ENCODE peak calls at places on chromosomes 13 and 19, in ten cellular contexts. W is smooth muscle cell of the brain vasculature; G is stimulated activated naive B cell treated with anti-CD40 and anti-IgM and Interleukin-4, amounts not matched to agents 10 μg/mL and 1 μg/mL and 100 μg/mL, for 72 hours; M is stimulated activated CD4-positive, alpha-beta T cell treated with anti-CD3 and anti-CD28 coated beads, Interleukin-2, amount 100 ng/mL, for 24 hours; H is RWPE1; F is GM12878; V is left kidney; A is GM18507; Q is Panc1; X is GM10248. J is an unnamed sample.
A peak's percentile ranks its signal among the peaks of the same experiment; 100 is the strongest.

GRCh38 chr13:27635256-27635655 is 13.6 kb downstream of the POLR1D start:
- DNase-seq in X (no peak), M (no peak), V (no peak), A (no peak), Q (no peak), H (no peak), F (no peak), G (no peak), W (no peak), J (no peak)

GRCh38 chr19:6292006-6292405 is 12.2 kb upstream of the MLLT1 start:
- DNase-seq in V (no peak), X (no peak), A (no peak), Q (no peak), M (no peak), H (no peak), W (no peak), F (no peak), G (no peak), J (no peak)

GRCh38 chr13:43648733-43649132 is 138.0 kb downstream of the ENOX1 start:
- DNase-seq in M (no peak), A (no peak), W (no peak), V (no peak), Q (no peak), F (no peak), G (no peak), X (no peak), H (no peak), J (no peak)

GRCh38 chr19:43634877-43635560 is 4.6 kb downstream of the CADM4 start:
- DNase-seq in M (no peak), G (no peak), A (no peak), W (no peak), X (no peak), F (no peak), V (peak; percentile 77), H (no peak), Q (no peak), J (no peak)

GRCh38 chr19:33362508-33363228 is 10.8 kb upstream of the CEBPG start:
- DNase-seq in V (no peak), F (no peak), M (no peak), G (no peak), A (no peak), X (no peak), Q (no peak), W (no peak), H (no peak), J (no peak)

GRCh38 chr13:29508130-29508873 is 87.2 kb downstream of the SLC7A1 start:
- DNase-seq in F (no peak), G (peak; percentile 48), Q (peak; percentile 56), M (peak; percentile 81), W (peak; percentile 70), X (peak; percentile 85), A (peak; percentile 69), H (peak; percentile 79), V (peak; percentile 95), J (peak; percentile 89)

GRCh38 chr19:28652790-28653189 is 560.2 kb downstream of the UQCRFS1 start:
- DNase-seq in F (no peak), X (no peak), M (no peak), H (no peak), V (no peak), A (no peak), Q (no peak), W (no peak), G (no peak), J (no peak)

GRCh38 chr19:43476606-43477005 is 11.2 kb upstream of the LYPD3 start:
- DNase-seq in H (no peak), F (no peak), M (no peak), V (no peak), G (no peak), X (no peak), Q (no peak), W (no peak), A (no peak), J (no peak)

GRCh38 chr13:102323505-102323904 is 78.3 kb downstream of the FGF14 start:
- DNase-seq in X (no peak), V (no peak), A (no peak), H (no peak), W (no peak), Q (no peak), F (no peak), M (no peak), G (no peak), J (no peak)

GRCh38 chr13:104872153-104872552 is 1663.3 kb downstream of the EFNB2 start:
- DNase-seq in X (no peak), G (no peak), A (no peak), V (no peak), W (no peak), Q (no peak), H (no peak), F (no peak), M (no peak), J (no peak)

GRCh38 chr19:16404396-16404795 is 67.4 kb downstream of the EPS15L1 start:
- DNase-seq in F (no peak), Q (no peak), A (no peak), W (no peak), V (no peak), G (no peak), H (no peak), M (no peak), X (no peak), J (no peak)

GRCh38 chr13:24910502-24911134 is 146.6 kb downstream of the RNF17 start:
- DNase-seq in Q (no peak), X (no peak), H (no peak), W (no peak), M (no peak), F (no peak), G (no peak), V (no peak), A (no peak), J (no peak)

GRCh38 chr19:29715695-29716581 is 877 bp upstream of the C19orf12 start:
- DNase-seq in X (no peak), W (no peak), H (no peak), G (no peak), M (peak; percentile 24), F (no peak), Q (no peak), A (no peak), V (no peak), J (no peak)

GRCh38 chr19:4454952-4455738 is 2.4 kb downstream of the UBXN6 start:
- DNase-seq in Q (no peak), H (peak; percentile 81), G (no peak), A (no peak), M (no peak), V (peak; percentile 80), F (no peak), W (no peak), X (no peak), J (no peak)